ENCODE peak calls at places on chromosomes 12 and 14, in ten cellular contexts. One of them, this sample, is unnamed.

GRCh38 chr12:98998697-98999299 is 353.7 kb downstream of the APAF1 start:
- DNase-seq in ovary: no peak
- DNase-seq in A549: peak; percentile 73
- DNase-seq in stomach: no peak
- DNase-seq in HepG2: peak; percentile 21
- DNase-seq in suprapubic skin: no peak
- DNase-seq in tibial nerve: no peak
- DNase-seq in GM12878: no peak
- DNase-seq in K562: peak; percentile 39
- DNase-seq in upper lobe of left lung: no peak
- DNase-seq in this sample: no peak

GRCh38 chr12:115404761-115405470 is 720.9 kb upstream of the TBX3 start:
- DNase-seq in ovary: no peak
- DNase-seq in A549: no peak
- DNase-seq in stomach: no peak
- DNase-seq in HepG2: peak; percentile 43
- DNase-seq in suprapubic skin: no peak
- DNase-seq in tibial nerve: no peak
- DNase-seq in GM12878: no peak
- DNase-seq in K562: no peak
- DNase-seq in upper lobe of left lung: no peak
- DNase-seq in this sample: no peak

GRCh38 chr14:57085801-57086200 is 182.9 kb downstream of the EXOC5 start:
- DNase-seq in ovary: no peak
- DNase-seq in A549: no peak
- DNase-seq in stomach: no peak
- DNase-seq in HepG2: no peak
- DNase-seq in suprapubic skin: no peak
- DNase-seq in tibial nerve: no peak
- DNase-seq in GM12878: no peak
- DNase-seq in K562: no peak
- DNase-seq in upper lobe of left lung: no peak
- DNase-seq in this sample: no peak

GRCh38 chr12:19971396-19971802 is 396.9 kb upstream of the PDE3A start:
- DNase-seq in ovary: no peak
- DNase-seq in A549: peak; percentile 15
- DNase-seq in stomach: no peak
- DNase-seq in HepG2: peak; percentile 5
- DNase-seq in suprapubic skin: no peak
- DNase-seq in tibial nerve: no peak
- DNase-seq in GM12878: no peak
- DNase-seq in K562: no peak
- DNase-seq in upper lobe of left lung: no peak
- DNase-seq in this sample: no peak

GRCh38 chr14:73943083-73943482 is 6.8 kb downstream of the FAM161B start:
- DNase-seq in ovary: no peak
- DNase-seq in A549: no peak
- DNase-seq in stomach: no peak
- DNase-seq in HepG2: peak; percentile 32
- DNase-seq in suprapubic skin: no peak
- DNase-seq in tibial nerve: peak; percentile 64
- DNase-seq in GM12878: no peak
- DNase-seq in K562: no peak
- DNase-seq in upper lobe of left lung: peak; percentile 27
- DNase-seq in this sample: no peak

GRCh38 chr12:91139264-91139663 is 28.0 kb upstream of the LUM start:
- DNase-seq in ovary: no peak
- DNase-seq in A549: no peak
- DNase-seq in stomach: no peak
- DNase-seq in HepG2: no peak
- DNase-seq in suprapubic skin: no peak
- DNase-seq in tibial nerve: no peak
- DNase-seq in GM12878: no peak
- DNase-seq in K562: no peak
- DNase-seq in upper lobe of left lung: no peak
- DNase-seq in this sample: no peak

GRCh38 chr12:63844391-63845341 is at the start of gene SRGAP1:
- DNase-seq in ovary: peak; percentile 79
- DNase-seq in A549: no peak
- DNase-seq in stomach: peak; percentile 52
- DNase-seq in HepG2: peak; percentile 44
- DNase-seq in suprapubic skin: peak; percentile 91
- DNase-seq in tibial nerve: peak; percentile 69
- DNase-seq in GM12878: no peak
- DNase-seq in K562: peak; percentile 22
- DNase-seq in upper lobe of left lung: peak; percentile 40
- DNase-seq in this sample: peak; percentile 62

GRCh38 chr12:6821674-6822433 is at the start of gene GPR162:
- DNase-seq in ovary: peak; percentile 54
- DNase-seq in A549: peak; percentile 35
- DNase-seq in stomach: peak; percentile 52
- DNase-seq in HepG2: no peak
- DNase-seq in suprapubic skin: no peak
- DNase-seq in tibial nerve: no peak
- DNase-seq in GM12878: no peak
- DNase-seq in K562: peak; percentile 61
- DNase-seq in upper lobe of left lung: no peak
- DNase-seq in this sample: peak; percentile 48

GRCh38 chr12:52147983-52148540 is 43.8 kb downstream of the KRT80 start:
- DNase-seq in ovary: no peak
- DNase-seq in A549: no peak
- DNase-seq in stomach: no peak
- DNase-seq in HepG2: no peak
- DNase-seq in suprapubic skin: no peak
- DNase-seq in tibial nerve: no peak
- DNase-seq in GM12878: no peak
- DNase-seq in K562: no peak
- DNase-seq in upper lobe of left lung: no peak
- DNase-seq in this sample: no peak

GRCh38 chr12:52149651-52150241 is 42.1 kb downstream of the KRT80 start:
- DNase-seq in ovary: no peak
- DNase-seq in A549: no peak
- DNase-seq in stomach: no peak
- DNase-seq in HepG2: no peak
- DNase-seq in suprapubic skin: no peak
- DNase-seq in tibial nerve: no peak
- DNase-seq in GM12878: no peak
- DNase-seq in K562: no peak
- DNase-seq in upper lobe of left lung: peak; percentile 50
- DNase-seq in this sample: no peak

GRCh38 chr12:52149182-52149641 is 42.6 kb downstream of the KRT80 start:
- DNase-seq in ovary: no peak
- DNase-seq in A549: no peak
- DNase-seq in stomach: no peak
- DNase-seq in HepG2: no peak
- DNase-seq in suprapubic skin: no peak
- DNase-seq in tibial nerve: no peak
- DNase-seq in GM12878: no peak
- DNase-seq in K562: no peak
- DNase-seq in upper lobe of left lung: no peak
- DNase-seq in this sample: peak; percentile 13

GRCh38 chr12:52147367-52147972 is 44.3 kb downstream of the KRT80 start:
- DNase-seq in ovary: peak; percentile 78
- DNase-seq in A549: peak; percentile 96
- DNase-seq in stomach: peak; percentile 96
- DNase-seq in HepG2: peak; percentile 67
- DNase-seq in suprapubic skin: peak; percentile 98
- DNase-seq in tibial nerve: peak; percentile 73
- DNase-seq in GM12878: no peak
- DNase-seq in K562: peak; percentile 55
- DNase-seq in upper lobe of left lung: peak; percentile 98
- DNase-seq in this sample: peak; percentile 95

GRCh38 chr12:52148541-52149181 is 43.2 kb downstream of the KRT80 start:
- DNase-seq in ovary: no peak
- DNase-seq in A549: peak; percentile 83
- DNase-seq in stomach: peak; percentile 86
- DNase-seq in HepG2: no peak
- DNase-seq in suprapubic skin: no peak
- DNase-seq in tibial nerve: no peak
- DNase-seq in GM12878: no peak
- DNase-seq in K562: no peak
- DNase-seq in upper lobe of left lung: peak; percentile 88
- DNase-seq in this sample: peak; percentile 92
- TF ChIP-seq EP300 in ovary: no peak
- TF ChIP-seq EP300 in A549: peak; percentile 92
- TF ChIP-seq EP300 in stomach: no peak
- TF ChIP-seq EP300 in HepG2: no peak
- TF ChIP-seq EP300 in suprapubic skin: no peak
- TF ChIP-seq EP300 in tibial nerve: no peak
- TF ChIP-seq EP300 in GM12878: no peak
- TF ChIP-seq EP300 in K562: no peak
- TF ChIP-seq EP300 in upper lobe of left lung: no peak
- TF ChIP-seq EP300 in this sample: peak; percentile 82

GRCh38 chr12:13523926-13524325 is 327.4 kb downstream of the EMP1 start:
- DNase-seq in ovary: no peak
- DNase-seq in A549: no peak
- DNase-seq in stomach: no peak
- DNase-seq in HepG2: no peak
- DNase-seq in suprapubic skin: no peak
- DNase-seq in tibial nerve: no peak
- DNase-seq in GM12878: no peak
- DNase-seq in K562: no peak
- DNase-seq in upper lobe of left lung: no peak
- DNase-seq in this sample: no peak
- H3K4me1 ChIP-seq in ovary: no peaks in the 10 kb centered on the region
- H3K4me1 ChIP-seq in A549: peaks cover 18% of the 10 kb centered on the region
- H3K4me1 ChIP-seq in stomach: no peaks in the 10 kb centered on the region
- H3K4me1 ChIP-seq in HepG2: no peaks in the 10 kb centered on the region
- H3K4me1 ChIP-seq in suprapubic skin: no peaks in the 10 kb centered on the region
- H3K4me1 ChIP-seq in tibial nerve: no peaks in the 10 kb centered on the region
- H3K4me1 ChIP-seq in GM12878: no peaks in the 10 kb centered on the region
- H3K4me1 ChIP-seq in K562: no peaks in the 10 kb centered on the region
- H3K4me1 ChIP-seq in upper lobe of left lung: no peaks in the 10 kb centered on the region
- H3K4me1 ChIP-seq in this sample: no peaks in the 10 kb centered on the region

GRCh38 chr14:75452900-75453816 is 25.3 kb downstream of the JDP2 start:
- DNase-seq in ovary: peak; percentile 90
- DNase-seq in A549: peak; percentile 56
- DNase-seq in stomach: no peak
- DNase-seq in HepG2: peak; percentile 86
- DNase-seq in suprapubic skin: no peak
- DNase-seq in tibial nerve: peak; percentile 39
- DNase-seq in GM12878: no peak
- DNase-seq in K562: no peak
- DNase-seq in upper lobe of left lung: peak; percentile 48
- DNase-seq in this sample: peak; percentile 50

GRCh38 chr14:75457024-75457390 is 29.2 kb downstream of the JDP2 start:
- DNase-seq in ovary: no peak
- DNase-seq in A549: no peak
- DNase-seq in stomach: no peak
- DNase-seq in HepG2: no peak
- DNase-seq in suprapubic skin: no peak
- DNase-seq in tibial nerve: no peak
- DNase-seq in GM12878: no peak
- DNase-seq in K562: no peak
- DNase-seq in upper lobe of left lung: no peak
- DNase-seq in this sample: no peak

GRCh38 chr14:75456069-75457023 is 28.5 kb downstream of the JDP2 start:
- DNase-seq in ovary: no peak
- DNase-seq in A549: no peak
- DNase-seq in stomach: peak; percentile 40
- DNase-seq in HepG2: no peak
- DNase-seq in suprapubic skin: no peak
- DNase-seq in tibial nerve: no peak
- DNase-seq in GM12878: no peak
- DNase-seq in K562: no peak
- DNase-seq in upper lobe of left lung: peak; percentile 66
- DNase-seq in this sample: peak; percentile 48

GRCh38 chr14:75453817-75454434 is 26.1 kb downstream of the JDP2 start:
- DNase-seq in ovary: no peak
- DNase-seq in A549: no peak
- DNase-seq in stomach: no peak
- DNase-seq in HepG2: no peak
- DNase-seq in suprapubic skin: no peak
- DNase-seq in tibial nerve: no peak
- DNase-seq in GM12878: peak; percentile 61
- DNase-seq in K562: peak; percentile 11
- DNase-seq in upper lobe of left lung: no peak
- DNase-seq in this sample: no peak

GRCh38 chr14:75454963-75455546 is 27.2 kb downstream of the JDP2 start:
- DNase-seq in ovary: peak; percentile 78
- DNase-seq in A549: no peak
- DNase-seq in stomach: peak; percentile 65
- DNase-seq in HepG2: peak; percentile 15
- DNase-seq in suprapubic skin: no peak
- DNase-seq in tibial nerve: peak; percentile 73
- DNase-seq in GM12878: no peak
- DNase-seq in K562: peak; percentile 22
- DNase-seq in upper lobe of left lung: peak; percentile 76
- DNase-seq in this sample: peak; percentile 53
- TF ChIP-seq EP300 in ovary: no peak
- TF ChIP-seq EP300 in A549: no peak
- TF ChIP-seq EP300 in stomach: no peak
- TF ChIP-seq EP300 in HepG2: no peak
- TF ChIP-seq EP300 in suprapubic skin: no peak
- TF ChIP-seq EP300 in tibial nerve: peak; percentile 38
- TF ChIP-seq EP300 in GM12878: no peak
- TF ChIP-seq EP300 in K562: no peak
- TF ChIP-seq EP300 in upper lobe of left lung: no peak
- TF ChIP-seq EP300 in this sample: no peak

GRCh38 chr14:89379891-89380820 is 36.9 kb downstream of the FOXN3 start:
- DNase-seq in ovary: no peak
- DNase-seq in A549: no peak
- DNase-seq in stomach: no peak
- DNase-seq in HepG2: no peak
- DNase-seq in suprapubic skin: no peak
- DNase-seq in tibial nerve: no peak
- DNase-seq in GM12878: no peak
- DNase-seq in K562: no peak
- DNase-seq in upper lobe of left lung: no peak
- DNase-seq in this sample: no peak

GRCh38 chr14:89379006-89379405 is 38.0 kb downstream of the FOXN3 start:
- DNase-seq in ovary: no peak
- DNase-seq in A549: no peak
- DNase-seq in stomach: no peak
- DNase-seq in HepG2: no peak
- DNase-seq in suprapubic skin: no peak
- DNase-seq in tibial nerve: no peak
- DNase-seq in GM12878: no peak
- DNase-seq in K562: no peak
- DNase-seq in upper lobe of left lung: no peak
- DNase-seq in this sample: no peak

GRCh38 chr14:89378119-89378518 is 38.9 kb downstream of the FOXN3 start:
- DNase-seq in ovary: no peak
- DNase-seq in A549: peak; percentile 28
- DNase-seq in stomach: no peak
- DNase-seq in HepG2: no peak
- DNase-seq in suprapubic skin: no peak
- DNase-seq in tibial nerve: no peak
- DNase-seq in GM12878: no peak
- DNase-seq in K562: no peak
- DNase-seq in upper lobe of left lung: no peak
- DNase-seq in this sample: no peak

GRCh38 chr14:89374908-89375307 is 42.1 kb downstream of the FOXN3 start:
- DNase-seq in ovary: no peak
- DNase-seq in A549: no peak
- DNase-seq in stomach: no peak
- DNase-seq in HepG2: no peak
- DNase-seq in suprapubic skin: no peak
- DNase-seq in tibial nerve: no peak
- DNase-seq in GM12878: no peak
- DNase-seq in K562: no peak
- DNase-seq in upper lobe of left lung: no peak
- DNase-seq in this sample: no peak

DNA sequence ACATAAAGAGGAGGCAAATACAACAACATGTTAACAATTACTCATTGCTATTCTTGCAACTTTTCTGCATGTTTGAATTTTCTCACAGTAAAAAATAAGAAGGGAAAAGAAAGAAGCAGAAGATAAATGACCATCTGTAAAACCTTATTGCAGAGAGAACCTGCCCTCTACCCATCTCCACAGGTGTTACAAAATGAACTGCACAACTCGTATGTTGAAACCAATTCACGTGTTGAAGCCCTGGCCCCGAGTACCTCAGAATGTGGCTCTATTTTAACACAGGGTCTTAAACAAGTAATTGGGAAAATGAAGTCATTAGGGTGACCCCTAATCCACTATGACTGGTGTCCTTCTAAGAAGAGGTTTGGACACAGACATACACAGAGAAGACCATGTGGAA is 39.5 kb downstream of the FOXN3 start:
- DNase-seq in ovary: no peak
- DNase-seq in A549: no peak
- DNase-seq in stomach: no peak
- DNase-seq in HepG2: no peak
- DNase-seq in suprapubic skin: no peak
- DNase-seq in tibial nerve: no peak
- DNase-seq in GM12878: no peak
- DNase-seq in K562: no peak
- DNase-seq in upper lobe of left lung: no peak
- DNase-seq in this sample: no peak
- H3K4me1 ChIP-seq in ovary: peaks cover 11% of the 10 kb centered on the region
- H3K4me1 ChIP-seq in A549: no peaks in the 10 kb centered on the region
- H3K4me1 ChIP-seq in stomach: peaks cover 5% of the 10 kb centered on the region
- H3K4me1 ChIP-seq in HepG2: peaks cover 63% of the 10 kb centered on the region
- H3K4me1 ChIP-seq in suprapubic skin: peaks cover 12% of the 10 kb centered on the region
- H3K4me1 ChIP-seq in tibial nerve: no peaks in the 10 kb centered on the region
- H3K4me1 ChIP-seq in GM12878: peaks cover 16% of the 10 kb centered on the region
- H3K4me1 ChIP-seq in K562: no peaks in the 10 kb centered on the region
- H3K4me1 ChIP-seq in upper lobe of left lung: peaks cover 8% of the 10 kb centered on the region
- H3K4me1 ChIP-seq in this sample: peaks cover 11% of the 10 kb centered on the region